ENCODE peak calls at places on chromosomes 6 and 20, in five cellular contexts. X is astrocyte of the spinal cord, G is tibial artery, P is Calu3, N is foreskin fibroblast. J is an unnamed sample.
A peak's percentile ranks its signal among the peaks of the same experiment; 100 is the strongest.

GRCh38 chr6:44999066-44999465 is 329.1 kb upstream of the RUNX2 start:
- DNase-seq in X (no peak), G (no peak), P (no peak), N (no peak), J (no peak)

GRCh38 chr20:62837790-62838458 is 21.1 kb downstream of the COL9A3 start:
- DNase-seq in X (no peak), G (no peak), P (no peak), N (peak; percentile 88), J (no peak)

GRCh38 chr6:47169785-47170685 is 127.9 kb upstream of the ADGRF1 start:
- DNase-seq in X (no peak), G (no peak), P (no peak), N (peak; percentile 73), J (no peak)

GRCh38 chr20:43825635-43826034 is 89.0 kb upstream of the TOX2 start:
- DNase-seq in X (no peak), G (no peak), P (no peak), N (no peak), J (no peak)

GRCh38 chr6:25025248-25025918 is 89.6 kb upstream of the RIPOR2 start:
- DNase-seq in X (no peak), G (no peak), P (no peak), N (no peak), J (no peak)

GRCh38 chr6:311679-312220 is 19.5 kb downstream of the DUSP22 start:
- DNase-seq in X (no peak), G (no peak), P (no peak), N (no peak), J (no peak)

GRCh38 chr6:110646419-110646698 is 168.9 kb downstream of the CDK19 start:
- DNase-seq in X (no peak), G (no peak), P (no peak), N (no peak), J (no peak)

GRCh38 chr20:20079102-20079784 is 26.9 kb downstream of the CFAP61 start:
- DNase-seq in X (no peak), G (no peak), P (peak; percentile 1), N (no peak), J (no peak)

GRCh38 chr6:84522135-84522535 is 242.3 kb downstream of the TBX18 start:
- DNase-seq in X (peak; percentile 92), G (peak; percentile 32), P (no peak), N (peak; percentile 95), J (no peak)

GRCh38 chr6:36116943-36117342 is 13.4 kb upstream of the MAPK13 start:
- DNase-seq in X (no peak), G (no peak), P (no peak), N (no peak), J (no peak)

GRCh38 chr6:65638047-65638831 is 68.8 kb downstream of the EYS start:
- DNase-seq in X (no peak), G (no peak), P (no peak), N (no peak), J (no peak)

GRCh38 chr6:117928833-117929232 is 21.8 kb downstream of the SLC35F1 start:
- DNase-seq in X (no peak), G (no peak), P (no peak), N (no peak), J (no peak)

GRCh38 chr20:30484009-30484748 is 773.3 kb upstream of the DEFB115 start:
- DNase-seq in X (no peak), G (no peak), P (no peak), N (no peak), J (no peak)

GRCh38 chr6:34182751-34183531 is 37.1 kb upstream of the GRM4 start:
- DNase-seq in X (no peak), G (peak; percentile 31), P (no peak), N (no peak), J (no peak)

GRCh38 chr20:10656270-10656669 is 17.5 kb downstream of the JAG1 start:
- DNase-seq in X (no peak), G (peak; percentile 3), P (no peak), N (no peak), J (no peak)

GRCh38 chr20:32439132-32439829 is 81.2 kb downstream of the ASXL1 start:
- DNase-seq in X (peak; percentile 70), G (no peak), P (no peak), N (peak; percentile 76), J (no peak)

GRCh38 chr6:152273002-152273401 is 364.2 kb downstream of the SYNE1 start:
- DNase-seq in X (peak; percentile 27), G (peak; percentile 42), P (no peak), N (peak; percentile 81), J (no peak)

GRCh38 chr6:3371222-3371949 is 85.5 kb downstream of the SLC22A23 start:
- DNase-seq in X (no peak), G (no peak), P (no peak), N (no peak), J (no peak)

GRCh38 chr6:46453221-46453620 is 38.0 kb downstream of the RCAN2 start:
- DNase-seq in X (peak; percentile 66), G (no peak), P (no peak), N (peak; percentile 94), J (no peak)

GRCh38 chr6:142900467-142900961 is 44.5 kb downstream of the HIVEP2 start:
- DNase-seq in X (peak; percentile 53), G (no peak), P (no peak), N (no peak), J (no peak)

GRCh38 chr20:24461848-24462247 is 7.6 kb upstream of the SYNDIG1 start:
- DNase-seq in X (no peak), G (no peak), P (no peak), N (no peak), J (no peak)

GRCh38 chr20:17648306-17648646 is 33.8 kb downstream of the RRBP1 start:
- DNase-seq in X (no peak), G (no peak), P (no peak), N (no peak), J (no peak)

GRCh38 chr6:158876886-158877285 is 57.7 kb upstream of the EZR start:
- DNase-seq in X (no peak), G (no peak), P (no peak), N (no peak), J (no peak)

GRCh38 chr6:56671160-56671559 is 28.5 kb upstream of the DST start:
- DNase-seq in X (no peak), G (no peak), P (no peak), N (no peak), J (no peak)

GRCh38 chr6:85620308-85620707 is 22.4 kb downstream of the SYNCRIP start:
- DNase-seq in X (no peak), G (no peak), P (no peak), N (no peak), J (no peak)

GRCh38 chr6:15493437-15494168 is 169.2 kb downstream of the DTNBP1 start:
- DNase-seq in X (no peak), G (no peak), P (no peak), N (peak; percentile 64), J (no peak)

GRCh38 chr20:64082126-64082638 is 2.0 kb downstream of the LKAAEAR1 start:
- DNase-seq in X (no peak), G (no peak), P (no peak), N (no peak), J (no peak)

GRCh38 chr20:43824699-43825402 is 89.8 kb upstream of the TOX2 start:
- DNase-seq in X (peak; percentile 39), G (no peak), P (peak; percentile 19), N (peak; percentile 49), J (no peak)

GRCh38 chr6:105210932-105211531 is 31.2 kb upstream of the POPDC3 start:
- DNase-seq in X (no peak), G (no peak), P (no peak), N (peak; percentile 19), J (no peak)

GRCh38 chr20:24469116-24470030 is at the start of gene SYNDIG1:
- DNase-seq in X (peak; percentile 46), G (peak; percentile 26), P (no peak), N (peak; percentile 40), J (no peak)

GRCh38 chr6:31336872-31337496 is 20.0 kb downstream of the HLA-B start:
- DNase-seq in X (no peak), G (no peak), P (no peak), N (no peak), J (no peak)

DNA sequence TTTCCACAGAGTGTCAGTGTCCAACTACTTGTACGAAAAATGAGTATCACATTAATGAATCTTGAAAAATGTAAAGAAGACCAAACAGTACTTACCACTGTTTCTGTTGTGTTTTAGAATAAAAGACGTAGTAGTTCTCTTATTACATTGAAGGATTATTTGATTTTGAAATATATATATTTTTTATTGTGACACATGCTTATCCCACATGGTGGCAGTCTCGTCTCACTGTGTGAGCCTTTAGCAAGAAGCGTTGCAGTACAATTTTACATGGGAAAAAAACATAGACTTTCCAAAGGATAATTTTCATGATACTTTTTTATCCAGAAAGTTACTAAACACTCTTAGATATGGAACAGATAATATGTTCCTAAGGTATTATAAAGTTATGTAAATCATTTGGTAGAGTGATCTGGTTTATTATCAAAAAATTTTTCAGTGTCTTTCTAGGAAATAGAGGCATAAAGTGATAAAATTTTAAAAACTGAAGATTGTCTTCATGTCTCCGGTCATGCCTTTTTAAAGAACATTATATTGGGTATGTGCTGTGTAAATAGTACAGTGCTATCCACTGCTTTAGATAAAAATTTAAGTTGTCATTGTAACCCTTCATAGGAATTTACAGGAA is 117.5 kb upstream of the SAMD5 start:
- DNase-seq in X (peak; percentile 39), G (no peak), P (no peak), N (peak; percentile 62), J (no peak)
- TF ChIP-seq CTCF in X (peak; percentile 34), G (no peak), P (no peak), N (no peak), J (no peak)

GRCh38 chr20:61724376-61724775 is 341.3 kb downstream of the TAF4 start:
- DNase-seq in X (peak; percentile 15), G (no peak), P (peak; percentile 30), N (no peak), J (no peak)
- TF ChIP-seq CTCF in X (peak; percentile 46), G (no peak), P (peak; percentile 36), N (peak; percentile 29), J (no peak)

DNA sequence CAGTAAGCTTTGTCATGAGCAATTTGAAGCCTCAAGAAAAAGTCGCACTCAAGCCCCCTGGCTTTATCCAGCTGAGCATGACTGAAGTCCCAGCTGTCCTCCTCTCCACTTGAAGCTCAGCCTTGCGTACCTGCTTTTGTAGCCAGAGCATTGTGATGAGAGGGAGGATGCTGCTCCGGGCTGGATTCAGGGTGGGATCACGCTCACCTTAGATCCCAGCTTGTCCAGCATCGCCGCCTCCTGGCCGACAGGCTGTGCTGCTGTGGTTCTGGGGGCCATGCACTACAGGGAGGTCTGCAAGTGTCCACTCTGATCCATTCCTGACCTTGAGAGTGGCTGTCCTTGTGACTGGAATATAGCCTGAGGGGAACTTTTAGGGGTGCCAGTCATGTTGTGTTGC is 495.6 kb downstream of the CDH26 start:
- DNase-seq in X (no peak), G (no peak), P (no peak), N (no peak), J (no peak)
- TF ChIP-seq CTCF in X (peak; percentile 5), G (no peak), P (no peak), N (no peak), J (no peak)

GRCh38 chr6:74410630-74411029 is 714.6 kb downstream of the CD109 start:
- DNase-seq in X (peak; percentile 76), G (no peak), P (no peak), N (peak; percentile 8), J (no peak)

GRCh38 chr6:74408844-74409243 is 712.8 kb downstream of the CD109 start:
- DNase-seq in X (no peak), G (no peak), P (no peak), N (peak; percentile 27), J (no peak)

GRCh38 chr6:74404366-74404765 is 708.4 kb downstream of the CD109 start:
- DNase-seq in X (no peak), G (no peak), P (no peak), N (no peak), J (no peak)

GRCh38 chr6:74415056-74415455 is 719.1 kb downstream of the CD109 start:
- DNase-seq in X (no peak), G (no peak), P (no peak), N (no peak), J (no peak)

GRCh38 chr6:74409447-74409846 is 713.4 kb downstream of the CD109 start:
- DNase-seq in X (peak; percentile 86), G (no peak), P (no peak), N (peak; percentile 83), J (no peak)
- TF ChIP-seq CTCF in X (peak; percentile 39), G (peak; percentile 64), P (peak; percentile 28), N (peak; percentile 15), J (no peak)